ENCODE peak calls at places on chromosomes 4 and X, in six cellular contexts. One of them, this sample, is unnamed.

GRCh38 chr4:168811793-168812651 is 198.0 kb downstream of the CBR4 start:
- DNase-seq in neural progenitor cell: no peak
- DNase-seq in HCT116: no peak
- DNase-seq in GM23248: peak
- DNase-seq in PC-3: no peak
- DNase-seq in SK-N-SH: no peak
- DNase-seq in this sample: no peak

GRCh38 chr4:23888421-23889319 is 1.2 kb downstream of the PPARGC1A start:
- DNase-seq in SK-N-SH: peak
- DNase-seq in GM23248: peak
- DNase-seq in HCT116: no peak
- DNase-seq in neural progenitor cell: peak
- DNase-seq in PC-3: no peak
- DNase-seq in this sample: peak

GRCh38 chr4:68271851-68272756 is 26.6 kb upstream of the TMPRSS11B start:
- DNase-seq in PC-3: peak
- DNase-seq in SK-N-SH: peak
- DNase-seq in HCT116: peak
- DNase-seq in neural progenitor cell: peak
- DNase-seq in GM23248: peak
- DNase-seq in this sample: peak

GRCh38 chr4:70903282-70903603 is 1.1 kb downstream of the MOB1B start:
- DNase-seq in HCT116: no peak
- DNase-seq in neural progenitor cell: peak
- DNase-seq in PC-3: peak
- DNase-seq in GM23248: peak
- DNase-seq in SK-N-SH: peak
- DNase-seq in this sample: no peak

GRCh38 chr4:168484626-168485025 is 4.3 kb upstream of the DDX60L start:
- DNase-seq in PC-3: peak
- DNase-seq in HCT116: no peak
- DNase-seq in neural progenitor cell: no peak
- DNase-seq in SK-N-SH: no peak
- DNase-seq in GM23248: peak
- DNase-seq in this sample: no peak

GRCh38 chrX:41922694-41923171 is 621 bp downstream of the CASK start:
- DNase-seq in neural progenitor cell: peak
- DNase-seq in PC-3: peak
- DNase-seq in SK-N-SH: peak
- DNase-seq in GM23248: peak
- DNase-seq in HCT116: no peak
- DNase-seq in this sample: peak

GRCh38 chr4:26858947-26859401 is 1.7 kb upstream of the STIM2 start:
- DNase-seq in SK-N-SH: no peak
- DNase-seq in HCT116: no peak
- DNase-seq in PC-3: no peak
- DNase-seq in neural progenitor cell: no peak
- DNase-seq in GM23248: no peak
- DNase-seq in this sample: no peak

GRCh38 chrX:10471426-10471825 is 149.0 kb downstream of the MID1 start:
- DNase-seq in GM23248: no peak
- DNase-seq in SK-N-SH: no peak
- DNase-seq in neural progenitor cell: no peak
- DNase-seq in HCT116: no peak
- DNase-seq in PC-3: no peak
- DNase-seq in this sample: no peak

GRCh38 chrX:30741545-30741944 is 88.3 kb downstream of the GK start:
- DNase-seq in neural progenitor cell: peak
- DNase-seq in GM23248: no peak
- DNase-seq in SK-N-SH: no peak
- DNase-seq in PC-3: no peak
- DNase-seq in HCT116: no peak
- DNase-seq in this sample: no peak

GRCh38 chr4:76894537-76894936 is 3.4 kb downstream of the SOWAHB start:
- DNase-seq in SK-N-SH: no peak
- DNase-seq in PC-3: no peak
- DNase-seq in neural progenitor cell: no peak
- DNase-seq in HCT116: no peak
- DNase-seq in GM23248: no peak
- DNase-seq in this sample: no peak

GRCh38 chr4:107997001-107997788 is 7.5 kb downstream of the HADH start:
- DNase-seq in neural progenitor cell: no peak
- DNase-seq in PC-3: peak
- DNase-seq in HCT116: no peak
- DNase-seq in GM23248: peak
- DNase-seq in SK-N-SH: no peak
- DNase-seq in this sample: peak

GRCh38 chrX:44980403-44980802 is 107.4 kb downstream of the KDM6A start:
- DNase-seq in neural progenitor cell: no peak
- DNase-seq in HCT116: no peak
- DNase-seq in GM23248: no peak
- DNase-seq in PC-3: no peak
- DNase-seq in SK-N-SH: no peak
- DNase-seq in this sample: no peak

GRCh38 chr4:7878323-7878722 is 61.3 kb downstream of the AFAP1 start:
- DNase-seq in HCT116: no peak
- DNase-seq in SK-N-SH: no peak
- DNase-seq in PC-3: no peak
- DNase-seq in neural progenitor cell: no peak
- DNase-seq in GM23248: no peak
- DNase-seq in this sample: no peak

GRCh38 chr4:175166020-175166419 is 247.9 kb downstream of the ADAM29 start:
- DNase-seq in neural progenitor cell: no peak
- DNase-seq in HCT116: no peak
- DNase-seq in SK-N-SH: no peak
- DNase-seq in PC-3: no peak
- DNase-seq in GM23248: no peak
- DNase-seq in this sample: no peak

GRCh38 chrX:110286126-110286525 is 31.8 kb downstream of the AMMECR1 start:
- DNase-seq in PC-3: peak
- DNase-seq in SK-N-SH: no peak
- DNase-seq in HCT116: peak
- DNase-seq in GM23248: peak
- DNase-seq in neural progenitor cell: no peak
- DNase-seq in this sample: no peak

GRCh38 chr4:153506972-153507678 is 41.0 kb downstream of the TMEM131L start:
- DNase-seq in SK-N-SH: no peak
- DNase-seq in neural progenitor cell: no peak
- DNase-seq in PC-3: no peak
- DNase-seq in GM23248: no peak
- DNase-seq in HCT116: no peak
- DNase-seq in this sample: no peak

DNA sequence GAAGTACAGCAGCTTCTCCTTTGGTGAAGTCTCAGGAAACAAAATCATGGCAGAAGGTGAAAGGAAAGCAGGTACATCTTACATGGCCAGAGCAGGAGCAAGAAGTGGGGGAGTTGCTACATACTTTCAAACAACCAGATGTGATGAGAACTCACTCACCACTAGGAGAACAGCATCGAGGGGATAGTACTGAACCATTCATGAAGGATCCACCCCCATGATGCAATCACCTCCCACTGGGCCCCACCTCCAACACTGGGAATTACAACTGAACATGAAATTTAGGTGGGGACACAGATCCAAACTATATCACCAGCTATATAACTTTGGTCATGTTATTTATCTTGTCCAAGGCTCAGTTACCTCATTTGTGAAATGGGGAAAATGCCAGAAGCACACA is 159.4 kb downstream of the OPHN1 start:
- DNase-seq in neural progenitor cell: no peak
- DNase-seq in HCT116: peak
- DNase-seq in GM23248: peak
- DNase-seq in PC-3: no peak
- DNase-seq in SK-N-SH: no peak
- DNase-seq in this sample: no peak
- TF ChIP-seq EZH2phosphoT487 in neural progenitor cell: no peak
- TF ChIP-seq EZH2phosphoT487 in HCT116: no peak
- TF ChIP-seq EZH2phosphoT487 in GM23248: no peak
- TF ChIP-seq EZH2phosphoT487 in PC-3: no peak
- TF ChIP-seq EZH2phosphoT487 in SK-N-SH: no peak
- TF ChIP-seq EZH2phosphoT487 in this sample: no peak

DNA sequence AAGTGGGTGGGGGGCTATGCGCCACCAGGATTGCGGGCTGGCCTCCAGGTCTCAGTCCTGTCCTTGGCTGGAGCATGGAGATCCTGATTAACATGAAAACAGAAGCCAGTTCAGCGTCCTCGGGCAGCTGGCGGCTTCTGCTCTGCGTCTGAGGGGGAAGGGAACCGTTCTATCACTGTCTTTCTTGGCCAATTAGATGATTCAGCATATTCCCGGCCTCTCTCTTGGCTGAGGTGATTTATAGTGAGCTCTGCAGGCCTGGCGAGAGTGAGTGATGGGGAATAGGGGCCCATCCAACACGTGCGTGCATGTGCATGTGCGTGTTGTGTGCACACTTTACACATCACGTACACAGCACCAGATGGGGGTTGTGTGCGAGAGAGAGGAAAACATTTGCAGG is 145.8 kb upstream of the ATP6AP2 start:
- DNase-seq in neural progenitor cell: peak
- DNase-seq in SK-N-SH: peak
- DNase-seq in PC-3: no peak
- DNase-seq in HCT116: no peak
- DNase-seq in GM23248: peak
- DNase-seq in this sample: no peak
- H2AFZ ChIP-seq in neural progenitor cell: peak
- H2AFZ ChIP-seq in SK-N-SH: no peak
- H2AFZ ChIP-seq in PC-3: no peak
- H2AFZ ChIP-seq in HCT116: no peak
- H2AFZ ChIP-seq in GM23248: no peak
- H2AFZ ChIP-seq in this sample: no peak

GRCh38 chrX:74492720-74493201 is 71.5 kb downstream of the SLC16A2 start:
- DNase-seq in neural progenitor cell: peak
- DNase-seq in GM23248: no peak
- DNase-seq in SK-N-SH: peak
- DNase-seq in PC-3: no peak
- DNase-seq in HCT116: no peak
- DNase-seq in this sample: no peak
- H3K9ac ChIP-seq in neural progenitor cell: no peak
- H3K9ac ChIP-seq in GM23248: no peak
- H3K9ac ChIP-seq in SK-N-SH: no peak
- H3K9ac ChIP-seq in PC-3: no peak
- H3K9ac ChIP-seq in HCT116: no peak
- H3K9ac ChIP-seq in this sample: no peak

DNA sequence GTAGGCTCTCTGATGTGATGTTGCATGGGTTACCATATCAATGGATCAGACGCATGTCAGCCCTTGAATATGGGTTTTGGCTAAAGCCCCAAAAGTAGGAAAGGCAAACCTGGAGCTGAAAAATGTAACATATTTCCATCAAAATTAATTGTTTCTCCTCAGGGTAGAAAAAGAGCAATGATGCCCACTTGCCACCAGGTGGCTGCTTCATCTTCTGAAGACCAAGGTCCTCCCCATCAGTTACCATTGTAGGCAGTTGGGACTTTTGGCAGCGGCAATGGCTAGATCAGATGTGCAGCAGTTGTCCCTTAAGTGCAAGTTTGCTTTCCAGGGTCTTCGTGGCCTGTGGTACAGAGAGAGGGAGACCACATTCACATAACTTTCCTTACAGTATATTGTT is 118.2 kb downstream of the NAF1 start:
- DNase-seq in SK-N-SH: peak
- DNase-seq in neural progenitor cell: peak
- DNase-seq in HCT116: peak
- DNase-seq in PC-3: peak
- DNase-seq in GM23248: peak
- DNase-seq in this sample: peak
- TF ChIP-seq EZH2phosphoT487 in SK-N-SH: no peak
- TF ChIP-seq EZH2phosphoT487 in neural progenitor cell: no peak
- TF ChIP-seq EZH2phosphoT487 in HCT116: no peak
- TF ChIP-seq EZH2phosphoT487 in PC-3: no peak
- TF ChIP-seq EZH2phosphoT487 in GM23248: no peak
- TF ChIP-seq EZH2phosphoT487 in this sample: no peak

DNA sequence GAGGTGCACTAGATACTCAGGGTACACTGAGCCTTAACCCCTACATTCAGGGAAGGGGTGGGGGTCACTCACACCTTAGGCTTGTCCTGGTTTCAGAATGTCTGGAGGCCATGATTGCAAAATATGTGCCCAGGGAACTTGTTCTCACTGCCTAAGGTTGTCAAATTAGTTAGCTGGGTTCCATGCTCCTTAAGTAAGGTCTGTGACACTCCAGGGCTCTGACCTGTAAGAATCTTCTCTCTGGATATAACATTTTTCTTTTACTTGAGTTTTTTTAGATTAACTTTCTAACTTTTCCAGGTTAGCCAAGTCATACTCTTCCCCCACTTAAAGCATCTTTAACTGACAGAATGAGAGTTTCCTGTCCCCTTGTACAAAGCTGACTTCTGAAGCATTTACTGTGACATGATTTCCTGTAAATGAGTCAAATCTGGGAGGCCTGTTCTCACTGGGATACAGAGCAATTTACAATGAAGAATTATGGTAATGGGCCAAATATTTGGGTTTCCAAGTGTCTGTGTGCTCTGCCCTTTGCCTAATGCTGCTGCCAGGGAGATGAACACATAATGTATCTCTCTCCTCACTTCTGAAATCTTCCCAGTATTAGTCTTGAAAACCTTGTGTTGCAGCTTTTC is 101.7 kb downstream of the GATB start:
- DNase-seq in HCT116: no peak
- DNase-seq in neural progenitor cell: no peak
- DNase-seq in GM23248: peak
- DNase-seq in SK-N-SH: no peak
- DNase-seq in PC-3: no peak
- DNase-seq in this sample: no peak
- H2AFZ ChIP-seq in HCT116: no peak
- H2AFZ ChIP-seq in neural progenitor cell: no peak
- H2AFZ ChIP-seq in GM23248: peak
- H2AFZ ChIP-seq in SK-N-SH: no peak
- H2AFZ ChIP-seq in PC-3: no peak
- H2AFZ ChIP-seq in this sample: no peak

DNA sequence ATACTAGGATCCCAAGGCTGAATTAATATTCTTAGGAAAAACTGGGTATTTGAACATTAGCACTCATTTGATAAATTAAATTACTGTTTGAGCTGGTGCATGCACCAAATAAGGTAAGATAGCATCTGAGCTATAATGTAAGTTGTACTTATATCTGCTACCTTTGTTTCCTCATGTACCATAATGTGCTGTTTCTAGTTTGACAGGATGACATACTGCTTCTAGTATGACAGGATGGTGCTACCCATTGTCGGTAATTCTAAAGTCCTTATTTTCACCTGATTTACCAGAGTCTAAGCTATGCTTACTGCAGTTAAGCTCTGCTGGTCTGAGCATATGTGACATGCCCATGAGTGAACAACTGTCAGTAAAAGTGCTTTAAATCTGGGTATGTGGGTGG is 1017.5 kb upstream of the IGFBP7 start:
- DNase-seq in PC-3: no peak
- DNase-seq in neural progenitor cell: no peak
- DNase-seq in HCT116: no peak
- DNase-seq in SK-N-SH: no peak
- DNase-seq in GM23248: no peak
- DNase-seq in this sample: no peak
- H3K9ac ChIP-seq in PC-3: no peak
- H3K9ac ChIP-seq in neural progenitor cell: no peak
- H3K9ac ChIP-seq in HCT116: no peak
- H3K9ac ChIP-seq in SK-N-SH: no peak
- H3K9ac ChIP-seq in GM23248: no peak
- H3K9ac ChIP-seq in this sample: no peak

GRCh38 chr4:181958435-181958834 is 284.8 kb upstream of the TENM3 start:
- DNase-seq in neural progenitor cell: no peak
- DNase-seq in GM23248: no peak
- DNase-seq in HCT116: no peak
- DNase-seq in PC-3: no peak
- DNase-seq in SK-N-SH: no peak
- DNase-seq in this sample: no peak
- TF ChIP-seq EZH2phosphoT487 in neural progenitor cell: no peak
- TF ChIP-seq EZH2phosphoT487 in GM23248: no peak
- TF ChIP-seq EZH2phosphoT487 in HCT116: no peak
- TF ChIP-seq EZH2phosphoT487 in PC-3: no peak
- TF ChIP-seq EZH2phosphoT487 in SK-N-SH: no peak
- TF ChIP-seq EZH2phosphoT487 in this sample: no peak

GRCh38 chr4:4575284-4576211 is 33.7 kb upstream of the STX18 start:
- DNase-seq in SK-N-SH: peak
- DNase-seq in neural progenitor cell: peak
- DNase-seq in PC-3: peak
- DNase-seq in GM23248: peak
- DNase-seq in HCT116: peak
- DNase-seq in this sample: peak
- H2AFZ ChIP-seq in SK-N-SH: peak
- H2AFZ ChIP-seq in neural progenitor cell: no peak
- H2AFZ ChIP-seq in PC-3: peak
- H2AFZ ChIP-seq in GM23248: peak
- H2AFZ ChIP-seq in HCT116: peak
- H2AFZ ChIP-seq in this sample: peak